ENCODE peak calls at places on chromosome 3, in six cellular contexts. H is SK-N-SH, D is breast epithelium, M is endothelial cell, J is left lung, X is hippocampal formation. L is an unnamed sample.
A peak's percentile ranks its signal among the peaks of the same experiment; 100 is the strongest.

GRCh38 chr3:134094491-134094890 is 64.8 kb upstream of the SLCO2A1 start:
- DNase-seq in H (no peak), D (no peak), M (no peak), J (no peak), X (no peak), L (no peak)

GRCh38 chr3:160477750-160478149 is 28.2 kb upstream of the TRIM59 start:
- DNase-seq in H (no peak), D (no peak), M (no peak), J (no peak), X (no peak), L (no peak)

GRCh38 chr3:31014317-31015040 is 120.0 kb upstream of the GADL1 start:
- DNase-seq in H (no peak), D (no peak), M (no peak), J (no peak), X (no peak), L (no peak)

GRCh38 chr3:46208167-46208704 is at the start of gene CCR1:
- DNase-seq in H (no peak), D (no peak), M (peak; percentile 35), J (peak; percentile 77), X (no peak), L (peak; percentile 49)

GRCh38 chr3:101530213-101531047 is 17.4 kb upstream of the SENP7 start:
- DNase-seq in H (no peak), D (no peak), M (no peak), J (no peak), X (no peak), L (no peak)

GRCh38 chr3:115876860-115877646 is 253.7 kb downstream of the GAP43 start:
- DNase-seq in H (no peak), D (no peak), M (no peak), J (no peak), X (no peak), L (peak; percentile 19)

GRCh38 chr3:140863481-140864084 is 78.1 kb upstream of the SLC25A36 start:
- DNase-seq in H (peak; percentile 45), D (no peak), M (peak; percentile 71), J (no peak), X (peak; percentile 42), L (peak; percentile 61)

GRCh38 chr3:12753275-12754028 is 5.6 kb downstream of the TMEM40 start:
- DNase-seq in H (no peak), D (no peak), M (no peak), J (no peak), X (no peak), L (no peak)

GRCh38 chr3:152832046-152832445 is 2.9 kb upstream of the P2RY1 start:
- DNase-seq in H (no peak), D (no peak), M (no peak), J (peak; percentile 54), X (no peak), L (no peak)

GRCh38 chr3:50255251-50255615 is 13.7 kb upstream of the SEMA3B start:
- DNase-seq in H (no peak), D (no peak), M (no peak), J (no peak), X (no peak), L (no peak)

GRCh38 chr3:177835917-177836316 is 638.6 kb upstream of the TBL1XR1 start:
- DNase-seq in H (no peak), D (no peak), M (no peak), J (no peak), X (no peak), L (no peak)

GRCh38 chr3:108713801-108714200 is 43.4 kb downstream of the RETNLB start:
- DNase-seq in H (no peak), D (no peak), M (no peak), J (no peak), X (no peak), L (no peak)